ENCODE peak calls at places on chromosome 2, in seven cellular contexts. Z, T, L, X, M, F and R are unnamed samples.

GRCh38 chr2:132909427-132909826 is 239.4 kb upstream of the LYPD1 start:
- DNase-seq in Z (no peak), T (no peak), L (no peak), X (no peak), M (no peak), F (no peak), R (no peak)

GRCh38 chr2:30809938-30810337 is 2.7 kb upstream of the CAPN13 start:
- DNase-seq in Z (no peak), T (no peak), L (no peak), X (no peak), M (no peak), F (no peak), R (no peak)

GRCh38 chr2:127179756-127180155 is 40.3 kb downstream of the CYP27C1 start:
- DNase-seq in Z (no peak), T (no peak), L (no peak), X (no peak), M (no peak), F (no peak), R (no peak)

GRCh38 chr2:212537311-212538155 is 1.1 kb downstream of the ERBB4 start:
- DNase-seq in Z (no peak), T (no peak), L (peak), X (no peak), M (peak), F (peak), R (peak)

GRCh38 chr2:108562274-108562673 is 28.0 kb downstream of the LIMS1 start:
- DNase-seq in Z (no peak), T (no peak), L (no peak), X (no peak), M (no peak), F (no peak), R (no peak)

GRCh38 chr2:240480834-240481623 is 45.6 kb downstream of the GPC1 start:
- DNase-seq in Z (no peak), T (no peak), L (no peak), X (no peak), M (no peak), F (no peak), R (no peak)

GRCh38 chr2:66888791-66889631 is 454.1 kb downstream of the MEIS1 start:
- DNase-seq in Z (no peak), T (no peak), L (no peak), X (peak), M (no peak), F (no peak), R (no peak)

GRCh38 chr2:55224761-55225261 is 7.3 kb downstream of the CLHC1 start:
- DNase-seq in Z (no peak), T (no peak), L (peak), X (no peak), M (no peak), F (no peak), R (no peak)

GRCh38 chr2:11417946-11418585 is 47.9 kb downstream of the E2F6 start:
- DNase-seq in Z (no peak), T (no peak), L (peak), X (no peak), M (peak), F (no peak), R (no peak)

GRCh38 chr2:207072579-207072978 is 93.2 kb downstream of the KLF7 start:
- DNase-seq in Z (no peak), T (no peak), L (no peak), X (no peak), M (no peak), F (no peak), R (no peak)

GRCh38 chr2:172772637-172773036 is 37.0 kb downstream of the RAPGEF4 start:
- DNase-seq in Z (no peak), T (no peak), L (no peak), X (no peak), M (peak), F (no peak), R (no peak)

GRCh38 chr2:99615247-99615771 is 125.5 kb upstream of the REV1 start:
- DNase-seq in Z (peak), T (no peak), L (peak), X (no peak), M (peak), F (no peak), R (peak)

GRCh38 chr2:3108710-3109702 is 268.6 kb downstream of the EIPR1 start:
- DNase-seq in Z (no peak), T (no peak), L (no peak), X (no peak), M (no peak), F (no peak), R (no peak)

GRCh38 chr2:529425-529824 is 147.8 kb downstream of the TMEM18 start:
- DNase-seq in Z (peak), T (no peak), L (peak), X (no peak), M (peak), F (no peak), R (peak)

GRCh38 chr2:38997784-38998183 is 108.1 kb downstream of the ARHGEF33 start:
- DNase-seq in Z (no peak), T (no peak), L (no peak), X (no peak), M (no peak), F (no peak), R (no peak)

GRCh38 chr2:74003494-74004211 is 18.9 kb downstream of the TET3 start:
- DNase-seq in Z (no peak), T (no peak), L (peak), X (no peak), M (no peak), F (no peak), R (no peak)

GRCh38 chr2:83686863-83687262 is 772.2 kb downstream of the SUCLG1 start:
- DNase-seq in Z (no peak), T (no peak), L (no peak), X (no peak), M (no peak), F (no peak), R (no peak)

GRCh38 chr2:212735648-212736047 is 197.0 kb upstream of the ERBB4 start:
- DNase-seq in Z (no peak), T (no peak), L (no peak), X (no peak), M (no peak), F (no peak), R (no peak)

GRCh38 chr2:12928197-12928596 is 211.5 kb downstream of the TRIB2 start:
- DNase-seq in Z (no peak), T (no peak), L (no peak), X (no peak), M (no peak), F (no peak), R (no peak)